ENCODE peak calls at places on chromosomes 13 and 19, in seven cellular contexts. One of them, this sample, is unnamed.

GRCh38 chr19:16896913-16897571 is 8.2 kb downstream of the F2RL3 start:
- DNase-seq in IMR-90: peak
- DNase-seq in right lobe of liver: peak
- DNase-seq in esophagus squamous epithelium: peak
- DNase-seq in body of pancreas: peak
- DNase-seq in thyroid gland: peak
- DNase-seq in A549: peak
- DNase-seq in this sample: peak

GRCh38 chr19:53333071-53333465 is 481 bp upstream of the ZNF845 start:
- DNase-seq in IMR-90: no peak
- DNase-seq in right lobe of liver: peak
- DNase-seq in esophagus squamous epithelium: no peak
- DNase-seq in body of pancreas: peak
- DNase-seq in thyroid gland: peak
- DNase-seq in A549: no peak
- DNase-seq in this sample: peak

GRCh38 chr13:24223341-24224231 is 63.1 kb downstream of the SPATA13 start:
- DNase-seq in IMR-90: no peak
- DNase-seq in right lobe of liver: no peak
- DNase-seq in esophagus squamous epithelium: no peak
- DNase-seq in body of pancreas: no peak
- DNase-seq in thyroid gland: peak
- DNase-seq in A549: no peak
- DNase-seq in this sample: no peak

GRCh38 chr13:96053003-96053703 is at the start of gene UGGT2:
- DNase-seq in IMR-90: peak
- DNase-seq in right lobe of liver: peak
- DNase-seq in esophagus squamous epithelium: peak
- DNase-seq in body of pancreas: peak
- DNase-seq in thyroid gland: peak
- DNase-seq in A549: peak
- DNase-seq in this sample: peak

GRCh38 chr13:74068471-74068870 is 65.7 kb downstream of the KLF12 start:
- DNase-seq in IMR-90: no peak
- DNase-seq in right lobe of liver: no peak
- DNase-seq in esophagus squamous epithelium: no peak
- DNase-seq in body of pancreas: no peak
- DNase-seq in thyroid gland: no peak
- DNase-seq in A549: no peak
- DNase-seq in this sample: no peak

GRCh38 chr19:16070366-16070990 is 5.8 kb upstream of the TPM4 start:
- DNase-seq in IMR-90: no peak
- DNase-seq in right lobe of liver: peak
- DNase-seq in esophagus squamous epithelium: peak
- DNase-seq in body of pancreas: peak
- DNase-seq in thyroid gland: peak
- DNase-seq in A549: peak
- DNase-seq in this sample: peak

GRCh38 chr19:42295831-42296525 is 6.0 kb upstream of the PRR19 start:
- DNase-seq in IMR-90: peak
- DNase-seq in right lobe of liver: peak
- DNase-seq in esophagus squamous epithelium: no peak
- DNase-seq in body of pancreas: peak
- DNase-seq in thyroid gland: peak
- DNase-seq in A549: peak
- DNase-seq in this sample: peak

GRCh38 chr19:13869324-13869723 is 7.6 kb upstream of the NANOS3 start:
- DNase-seq in IMR-90: no peak
- DNase-seq in right lobe of liver: no peak
- DNase-seq in esophagus squamous epithelium: no peak
- DNase-seq in body of pancreas: no peak
- DNase-seq in thyroid gland: no peak
- DNase-seq in A549: no peak
- DNase-seq in this sample: no peak

GRCh38 chr19:49988433-49988832 is 27.5 kb upstream of the SIGLEC11 start:
- DNase-seq in IMR-90: peak
- DNase-seq in right lobe of liver: no peak
- DNase-seq in esophagus squamous epithelium: no peak
- DNase-seq in body of pancreas: no peak
- DNase-seq in thyroid gland: no peak
- DNase-seq in A549: no peak
- DNase-seq in this sample: no peak

GRCh38 chr19:49893135-49893534 is 3.6 kb downstream of the IL4I1 start:
- DNase-seq in IMR-90: no peak
- DNase-seq in right lobe of liver: no peak
- DNase-seq in esophagus squamous epithelium: no peak
- DNase-seq in body of pancreas: no peak
- DNase-seq in thyroid gland: no peak
- DNase-seq in A549: no peak
- DNase-seq in this sample: no peak

GRCh38 chr19:48741222-48741999 is 1.0 kb upstream of the RASIP1 start:
- DNase-seq in IMR-90: no peak
- DNase-seq in right lobe of liver: no peak
- DNase-seq in esophagus squamous epithelium: no peak
- DNase-seq in body of pancreas: peak
- DNase-seq in thyroid gland: no peak
- DNase-seq in A549: peak
- DNase-seq in this sample: no peak

GRCh38 chr13:49183672-49184315 is 36.3 kb upstream of the MLNR start:
- DNase-seq in IMR-90: peak
- DNase-seq in right lobe of liver: no peak
- DNase-seq in esophagus squamous epithelium: no peak
- DNase-seq in body of pancreas: no peak
- DNase-seq in thyroid gland: no peak
- DNase-seq in A549: no peak
- DNase-seq in this sample: no peak

GRCh38 chr19:55315956-55316525 is 9.1 kb downstream of the TMEM150B start:
- DNase-seq in IMR-90: no peak
- DNase-seq in right lobe of liver: no peak
- DNase-seq in esophagus squamous epithelium: no peak
- DNase-seq in body of pancreas: no peak
- DNase-seq in thyroid gland: no peak
- DNase-seq in A549: no peak
- DNase-seq in this sample: no peak

GRCh38 chr13:31174018-31174417 is 12.3 kb upstream of the HSPH1 start:
- DNase-seq in IMR-90: peak
- DNase-seq in right lobe of liver: no peak
- DNase-seq in esophagus squamous epithelium: no peak
- DNase-seq in body of pancreas: no peak
- DNase-seq in thyroid gland: no peak
- DNase-seq in A549: no peak
- DNase-seq in this sample: no peak

GRCh38 chr13:77384999-77385398 is 58.1 kb upstream of the MYCBP2 start:
- DNase-seq in IMR-90: no peak
- DNase-seq in right lobe of liver: no peak
- DNase-seq in esophagus squamous epithelium: no peak
- DNase-seq in body of pancreas: no peak
- DNase-seq in thyroid gland: no peak
- DNase-seq in A549: no peak
- DNase-seq in this sample: no peak

GRCh38 chr13:81745391-81745790 is 1404.5 kb upstream of the SPRY2 start:
- DNase-seq in IMR-90: no peak
- DNase-seq in right lobe of liver: no peak
- DNase-seq in esophagus squamous epithelium: no peak
- DNase-seq in body of pancreas: no peak
- DNase-seq in thyroid gland: no peak
- DNase-seq in A549: no peak
- DNase-seq in this sample: no peak

GRCh38 chr13:35747594-35747993 is 271.1 kb upstream of the MAB21L1 start:
- DNase-seq in IMR-90: no peak
- DNase-seq in right lobe of liver: no peak
- DNase-seq in esophagus squamous epithelium: no peak
- DNase-seq in body of pancreas: no peak
- DNase-seq in thyroid gland: no peak
- DNase-seq in A549: no peak
- DNase-seq in this sample: no peak

GRCh38 chr19:33362508-33363228 is 10.8 kb upstream of the CEBPG start:
- DNase-seq in IMR-90: no peak
- DNase-seq in right lobe of liver: no peak
- DNase-seq in esophagus squamous epithelium: no peak
- DNase-seq in body of pancreas: no peak
- DNase-seq in thyroid gland: no peak
- DNase-seq in A549: no peak
- DNase-seq in this sample: no peak

GRCh38 chr13:90003566-90003965 is 1343.9 kb upstream of the MIR17HG start:
- DNase-seq in IMR-90: no peak
- DNase-seq in right lobe of liver: no peak
- DNase-seq in esophagus squamous epithelium: no peak
- DNase-seq in body of pancreas: no peak
- DNase-seq in thyroid gland: no peak
- DNase-seq in A549: no peak
- DNase-seq in this sample: no peak

GRCh38 chr19:12994701-12995595 is at the start of gene NFIX:
- DNase-seq in IMR-90: peak
- DNase-seq in right lobe of liver: peak
- DNase-seq in esophagus squamous epithelium: no peak
- DNase-seq in body of pancreas: peak
- DNase-seq in thyroid gland: peak
- DNase-seq in A549: no peak
- DNase-seq in this sample: no peak

GRCh38 chr19:36797786-36798108 is 25.1 kb upstream of the ZNF850 start:
- DNase-seq in IMR-90: no peak
- DNase-seq in right lobe of liver: no peak
- DNase-seq in esophagus squamous epithelium: no peak
- DNase-seq in body of pancreas: no peak
- DNase-seq in thyroid gland: no peak
- DNase-seq in A549: no peak
- DNase-seq in this sample: no peak

GRCh38 chr13:32811297-32811800 is 204.9 kb upstream of the KL start:
- DNase-seq in IMR-90: no peak
- DNase-seq in right lobe of liver: no peak
- DNase-seq in esophagus squamous epithelium: no peak
- DNase-seq in body of pancreas: no peak
- DNase-seq in thyroid gland: peak
- DNase-seq in A549: no peak
- DNase-seq in this sample: peak

GRCh38 chr19:45876161-45876410 is 9.9 kb downstream of the IRF2BP1 start:
- DNase-seq in IMR-90: no peak
- DNase-seq in right lobe of liver: no peak
- DNase-seq in esophagus squamous epithelium: no peak
- DNase-seq in body of pancreas: no peak
- DNase-seq in thyroid gland: no peak
- DNase-seq in A549: no peak
- DNase-seq in this sample: no peak

DNA sequence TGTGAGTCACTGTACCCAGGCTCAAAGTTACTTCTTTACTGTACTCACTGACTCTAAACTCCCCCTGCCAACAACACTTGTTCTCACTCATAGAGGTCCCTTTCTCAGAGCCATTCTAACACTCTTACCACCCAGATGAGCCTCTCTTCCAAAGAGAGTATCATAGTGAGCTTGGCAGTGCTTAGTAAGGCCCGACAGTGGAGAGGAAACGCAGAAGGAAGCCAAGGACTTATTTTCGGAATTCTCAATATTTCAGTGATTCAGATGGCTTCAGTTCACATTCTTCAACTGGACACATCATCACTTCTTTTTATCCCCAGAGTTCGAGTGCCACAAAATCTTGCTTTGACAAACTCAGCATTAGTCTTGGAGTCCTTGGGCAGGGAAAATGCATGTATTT is 285.9 kb downstream of the DNAJC15 start:
- DNase-seq in IMR-90: peak
- DNase-seq in right lobe of liver: no peak
- DNase-seq in esophagus squamous epithelium: no peak
- DNase-seq in body of pancreas: no peak
- DNase-seq in thyroid gland: no peak
- DNase-seq in A549: no peak
- DNase-seq in this sample: no peak
- TF ChIP-seq POLR2A in IMR-90: no peak
- TF ChIP-seq POLR2A in right lobe of liver: no peak
- TF ChIP-seq POLR2A in esophagus squamous epithelium: no peak
- TF ChIP-seq POLR2A in body of pancreas: no peak
- TF ChIP-seq POLR2A in thyroid gland: no peak
- TF ChIP-seq POLR2A in A549: no peak
- TF ChIP-seq POLR2A in this sample: no peak

DNA sequence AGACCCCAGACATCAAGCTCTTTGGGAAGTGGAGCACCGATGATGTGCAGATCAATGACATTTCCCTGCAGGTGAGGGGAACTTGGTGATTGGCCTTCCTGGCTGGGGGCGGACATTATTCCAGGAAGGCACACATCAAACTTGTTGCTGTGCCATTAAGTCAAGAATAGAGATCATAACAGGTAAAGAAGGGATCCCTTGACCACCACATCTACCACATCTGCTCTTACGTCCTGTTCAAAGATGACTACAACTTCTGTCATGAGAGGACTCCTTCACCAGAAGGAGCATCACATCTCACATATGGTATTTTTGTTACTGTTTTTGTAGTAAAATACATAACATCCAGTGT is 1.1 kb downstream of the RPS5 start:
- DNase-seq in IMR-90: no peak
- DNase-seq in right lobe of liver: peak
- DNase-seq in esophagus squamous epithelium: no peak
- DNase-seq in body of pancreas: no peak
- DNase-seq in thyroid gland: no peak
- DNase-seq in A549: no peak
- DNase-seq in this sample: no peak
- H3K4me3 ChIP-seq in IMR-90: peak
- H3K4me3 ChIP-seq in right lobe of liver: peak
- H3K4me3 ChIP-seq in esophagus squamous epithelium: peak
- H3K4me3 ChIP-seq in body of pancreas: peak
- H3K4me3 ChIP-seq in thyroid gland: no peak
- H3K4me3 ChIP-seq in A549: peak
- H3K4me3 ChIP-seq in this sample: no peak

GRCh38 chr19:38849746-38850230 is at the start of gene HNRNPL:
- DNase-seq in IMR-90: no peak
- DNase-seq in right lobe of liver: no peak
- DNase-seq in esophagus squamous epithelium: peak
- DNase-seq in body of pancreas: no peak
- DNase-seq in thyroid gland: no peak
- DNase-seq in A549: no peak
- DNase-seq in this sample: no peak

GRCh38 chr19:38850231-38850975 is 617 bp upstream of the HNRNPL start:
- DNase-seq in IMR-90: peak
- DNase-seq in right lobe of liver: peak
- DNase-seq in esophagus squamous epithelium: peak
- DNase-seq in body of pancreas: peak
- DNase-seq in thyroid gland: peak
- DNase-seq in A549: peak
- DNase-seq in this sample: peak

GRCh38 chr19:38851622-38852230 is 1.9 kb upstream of the HNRNPL start:
- DNase-seq in IMR-90: peak
- DNase-seq in right lobe of liver: peak
- DNase-seq in esophagus squamous epithelium: peak
- DNase-seq in body of pancreas: peak
- DNase-seq in thyroid gland: peak
- DNase-seq in A549: peak
- DNase-seq in this sample: peak

GRCh38 chr19:38852231-38853044 is 2.7 kb upstream of the HNRNPL start:
- DNase-seq in IMR-90: peak
- DNase-seq in right lobe of liver: peak
- DNase-seq in esophagus squamous epithelium: no peak
- DNase-seq in body of pancreas: peak
- DNase-seq in thyroid gland: peak
- DNase-seq in A549: peak
- DNase-seq in this sample: peak

GRCh38 chr19:38850976-38851621 is 1.3 kb upstream of the HNRNPL start:
- DNase-seq in IMR-90: no peak
- DNase-seq in right lobe of liver: peak
- DNase-seq in esophagus squamous epithelium: no peak
- DNase-seq in body of pancreas: no peak
- DNase-seq in thyroid gland: no peak
- DNase-seq in A549: no peak
- DNase-seq in this sample: no peak
- TF ChIP-seq POLR2A in IMR-90: no peak
- TF ChIP-seq POLR2A in right lobe of liver: no peak
- TF ChIP-seq POLR2A in esophagus squamous epithelium: no peak
- TF ChIP-seq POLR2A in body of pancreas: no peak
- TF ChIP-seq POLR2A in thyroid gland: no peak
- TF ChIP-seq POLR2A in A549: peak
- TF ChIP-seq POLR2A in this sample: no peak

GRCh38 chr19:51946602-51947001 is 19.3 kb downstream of the ZNF613 start:
- DNase-seq in IMR-90: no peak
- DNase-seq in right lobe of liver: no peak
- DNase-seq in esophagus squamous epithelium: no peak
- DNase-seq in body of pancreas: no peak
- DNase-seq in thyroid gland: no peak
- DNase-seq in A549: no peak
- DNase-seq in this sample: no peak
- H3K4me3 ChIP-seq in IMR-90: no peak
- H3K4me3 ChIP-seq in right lobe of liver: no peak
- H3K4me3 ChIP-seq in esophagus squamous epithelium: no peak
- H3K4me3 ChIP-seq in body of pancreas: no peak
- H3K4me3 ChIP-seq in thyroid gland: no peak
- H3K4me3 ChIP-seq in A549: no peak
- H3K4me3 ChIP-seq in this sample: no peak

This sample was measured in prostate gland.